ENCODE peak calls at places on chromosomes 1 and 21, in seven cellular contexts. One of them, this sample, is unnamed.

GRCh38 chr1:84504580-84505021 is 1.6 kb upstream of the SPATA1 start:
- DNase-seq in amygdala: no peak
- DNase-seq in head of caudate nucleus: no peak
- DNase-seq in 8988T: no peak
- DNase-seq in GOT3: no peak
- DNase-seq in T-helper 17 cell: no peak
- DNase-seq in T-helper 1 cell: no peak
- DNase-seq in this sample: peak

GRCh38 chr1:214638474-214638807 is 35.4 kb downstream of the CENPF start:
- DNase-seq in amygdala: no peak
- DNase-seq in head of caudate nucleus: no peak
- DNase-seq in 8988T: no peak
- DNase-seq in GOT3: no peak
- DNase-seq in T-helper 17 cell: no peak
- DNase-seq in T-helper 1 cell: no peak
- DNase-seq in this sample: no peak

GRCh38 chr1:162195567-162195966 is 126.1 kb downstream of the NOS1AP start:
- DNase-seq in amygdala: no peak
- DNase-seq in head of caudate nucleus: no peak
- DNase-seq in 8988T: no peak
- DNase-seq in GOT3: no peak
- DNase-seq in T-helper 17 cell: no peak
- DNase-seq in T-helper 1 cell: no peak
- DNase-seq in this sample: no peak

GRCh38 chr21:31623664-31624063 is 35.8 kb upstream of the SOD1 start:
- DNase-seq in amygdala: no peak
- DNase-seq in head of caudate nucleus: no peak
- DNase-seq in 8988T: no peak
- DNase-seq in GOT3: no peak
- DNase-seq in T-helper 17 cell: no peak
- DNase-seq in T-helper 1 cell: no peak
- DNase-seq in this sample: no peak

GRCh38 chr1:12052008-12052573 is 11.0 kb upstream of the TNFRSF8 start:
- DNase-seq in amygdala: no peak
- DNase-seq in head of caudate nucleus: no peak
- DNase-seq in 8988T: no peak
- DNase-seq in GOT3: peak
- DNase-seq in T-helper 17 cell: no peak
- DNase-seq in T-helper 1 cell: no peak
- DNase-seq in this sample: peak

GRCh38 chr1:234584431-234584805 is 25.6 kb downstream of the IRF2BP2 start:
- DNase-seq in amygdala: no peak
- DNase-seq in head of caudate nucleus: no peak
- DNase-seq in 8988T: no peak
- DNase-seq in GOT3: no peak
- DNase-seq in T-helper 17 cell: no peak
- DNase-seq in T-helper 1 cell: no peak
- DNase-seq in this sample: no peak

GRCh38 chr1:152107984-152108898 is 7.0 kb downstream of the TCHH start:
- DNase-seq in amygdala: no peak
- DNase-seq in head of caudate nucleus: no peak
- DNase-seq in 8988T: no peak
- DNase-seq in GOT3: no peak
- DNase-seq in T-helper 17 cell: no peak
- DNase-seq in T-helper 1 cell: no peak
- DNase-seq in this sample: no peak

GRCh38 chr1:197198333-197198732 is 51.9 kb upstream of the ASPM start:
- DNase-seq in amygdala: no peak
- DNase-seq in head of caudate nucleus: no peak
- DNase-seq in 8988T: no peak
- DNase-seq in GOT3: no peak
- DNase-seq in T-helper 17 cell: no peak
- DNase-seq in T-helper 1 cell: no peak
- DNase-seq in this sample: no peak

GRCh38 chr1:206691604-206692003 is 6.9 kb downstream of the MAPKAPK2 start:
- DNase-seq in amygdala: no peak
- DNase-seq in head of caudate nucleus: no peak
- DNase-seq in 8988T: no peak
- DNase-seq in GOT3: no peak
- DNase-seq in T-helper 17 cell: no peak
- DNase-seq in T-helper 1 cell: no peak
- DNase-seq in this sample: no peak

GRCh38 chr1:168428063-168428731 is 115.6 kb downstream of the XCL2 start:
- DNase-seq in amygdala: no peak
- DNase-seq in head of caudate nucleus: no peak
- DNase-seq in 8988T: no peak
- DNase-seq in GOT3: peak
- DNase-seq in T-helper 17 cell: no peak
- DNase-seq in T-helper 1 cell: no peak
- DNase-seq in this sample: peak

GRCh38 chr1:39398278-39399010 is 93.0 kb upstream of the BMP8A start:
- DNase-seq in amygdala: peak
- DNase-seq in head of caudate nucleus: no peak
- DNase-seq in 8988T: peak
- DNase-seq in GOT3: no peak
- DNase-seq in T-helper 17 cell: no peak
- DNase-seq in T-helper 1 cell: peak
- DNase-seq in this sample: peak

GRCh38 chr1:63843884-63844283 is 70.1 kb downstream of the ROR1 start:
- DNase-seq in amygdala: no peak
- DNase-seq in head of caudate nucleus: no peak
- DNase-seq in 8988T: no peak
- DNase-seq in GOT3: no peak
- DNase-seq in T-helper 17 cell: no peak
- DNase-seq in T-helper 1 cell: no peak
- DNase-seq in this sample: no peak

GRCh38 chr21:38807481-38807880 is 1.8 kb downstream of the ETS2 start:
- DNase-seq in amygdala: no peak
- DNase-seq in head of caudate nucleus: no peak
- DNase-seq in 8988T: no peak
- DNase-seq in GOT3: no peak
- DNase-seq in T-helper 17 cell: no peak
- DNase-seq in T-helper 1 cell: no peak
- DNase-seq in this sample: no peak

GRCh38 chr1:247228133-247228532 is 27.7 kb upstream of the VN1R5 start:
- DNase-seq in amygdala: no peak
- DNase-seq in head of caudate nucleus: no peak
- DNase-seq in 8988T: no peak
- DNase-seq in GOT3: no peak
- DNase-seq in T-helper 17 cell: no peak
- DNase-seq in T-helper 1 cell: no peak
- DNase-seq in this sample: no peak

GRCh38 chr1:235888119-235888643 is 21.5 kb upstream of the LYST start:
- DNase-seq in amygdala: no peak
- DNase-seq in head of caudate nucleus: no peak
- DNase-seq in 8988T: no peak
- DNase-seq in GOT3: no peak
- DNase-seq in T-helper 17 cell: no peak
- DNase-seq in T-helper 1 cell: peak
- DNase-seq in this sample: no peak

GRCh38 chr1:113929750-113930498 is 800 bp downstream of the HIPK1 start:
- DNase-seq in amygdala: peak
- DNase-seq in head of caudate nucleus: peak
- DNase-seq in 8988T: peak
- DNase-seq in GOT3: no peak
- DNase-seq in T-helper 17 cell: peak
- DNase-seq in T-helper 1 cell: peak
- DNase-seq in this sample: peak

GRCh38 chr1:46223472-46223943 is 20.4 kb downstream of the LURAP1 start:
- DNase-seq in amygdala: peak
- DNase-seq in head of caudate nucleus: peak
- DNase-seq in 8988T: no peak
- DNase-seq in GOT3: no peak
- DNase-seq in T-helper 17 cell: no peak
- DNase-seq in T-helper 1 cell: peak
- DNase-seq in this sample: peak

GRCh38 chr1:51673279-51673678 is 56.4 kb downstream of the OSBPL9 start:
- DNase-seq in amygdala: no peak
- DNase-seq in head of caudate nucleus: no peak
- DNase-seq in 8988T: no peak
- DNase-seq in GOT3: no peak
- DNase-seq in T-helper 17 cell: no peak
- DNase-seq in T-helper 1 cell: no peak
- DNase-seq in this sample: no peak

GRCh38 chr1:25802915-25803314 is 2.9 kb downstream of the SELENON start:
- DNase-seq in amygdala: no peak
- DNase-seq in head of caudate nucleus: no peak
- DNase-seq in 8988T: no peak
- DNase-seq in GOT3: no peak
- DNase-seq in T-helper 17 cell: no peak
- DNase-seq in T-helper 1 cell: no peak
- DNase-seq in this sample: no peak

GRCh38 chr1:20290624-20291597 is at the start of gene VWA5B1:
- DNase-seq in amygdala: no peak
- DNase-seq in head of caudate nucleus: no peak
- DNase-seq in 8988T: no peak
- DNase-seq in GOT3: no peak
- DNase-seq in T-helper 17 cell: no peak
- DNase-seq in T-helper 1 cell: no peak
- DNase-seq in this sample: no peak

GRCh38 chr1:3111616-3112021 is 42.6 kb downstream of the PRDM16 start:
- DNase-seq in amygdala: no peak
- DNase-seq in head of caudate nucleus: no peak
- DNase-seq in 8988T: no peak
- DNase-seq in GOT3: no peak
- DNase-seq in T-helper 17 cell: no peak
- DNase-seq in T-helper 1 cell: no peak
- DNase-seq in this sample: no peak

GRCh38 chr1:77279929-77280328 is 1.9 kb upstream of the AK5 start:
- DNase-seq in amygdala: no peak
- DNase-seq in head of caudate nucleus: no peak
- DNase-seq in 8988T: no peak
- DNase-seq in GOT3: no peak
- DNase-seq in T-helper 17 cell: no peak
- DNase-seq in T-helper 1 cell: no peak
- DNase-seq in this sample: no peak

GRCh38 chr1:156021087-156021416 is 301 bp upstream of the SSR2 start:
- DNase-seq in amygdala: no peak
- DNase-seq in head of caudate nucleus: no peak
- DNase-seq in 8988T: no peak
- DNase-seq in GOT3: no peak
- DNase-seq in T-helper 17 cell: no peak
- DNase-seq in T-helper 1 cell: no peak
- DNase-seq in this sample: no peak

GRCh38 chr1:8822383-8823294 is 5.2 kb upstream of the RERE start:
- DNase-seq in amygdala: no peak
- DNase-seq in head of caudate nucleus: no peak
- DNase-seq in 8988T: no peak
- DNase-seq in GOT3: no peak
- DNase-seq in T-helper 17 cell: no peak
- DNase-seq in T-helper 1 cell: no peak
- DNase-seq in this sample: no peak

GRCh38 chr1:109256971-109257681 is 7.8 kb downstream of the CELSR2 start:
- DNase-seq in amygdala: no peak
- DNase-seq in head of caudate nucleus: no peak
- DNase-seq in 8988T: no peak
- DNase-seq in GOT3: no peak
- DNase-seq in T-helper 17 cell: no peak
- DNase-seq in T-helper 1 cell: no peak
- DNase-seq in this sample: no peak

GRCh38 chr1:116553386-116554115 is 17.3 kb downstream of the CD58 start:
- DNase-seq in amygdala: no peak
- DNase-seq in head of caudate nucleus: no peak
- DNase-seq in 8988T: no peak
- DNase-seq in GOT3: no peak
- DNase-seq in T-helper 17 cell: no peak
- DNase-seq in T-helper 1 cell: no peak
- DNase-seq in this sample: no peak

GRCh38 chr1:234727018-234727757 is 117.2 kb upstream of the IRF2BP2 start:
- DNase-seq in amygdala: no peak
- DNase-seq in head of caudate nucleus: no peak
- DNase-seq in 8988T: no peak
- DNase-seq in GOT3: no peak
- DNase-seq in T-helper 17 cell: no peak
- DNase-seq in T-helper 1 cell: no peak
- DNase-seq in this sample: no peak

GRCh38 chr1:111489604-111490003 is 13.8 kb downstream of the ADORA3 start:
- DNase-seq in amygdala: peak
- DNase-seq in head of caudate nucleus: no peak
- DNase-seq in 8988T: no peak
- DNase-seq in GOT3: no peak
- DNase-seq in T-helper 17 cell: no peak
- DNase-seq in T-helper 1 cell: no peak
- DNase-seq in this sample: peak

GRCh38 chr1:30412241-30413110 is 310.9 kb downstream of the MATN1 start:
- DNase-seq in amygdala: no peak
- DNase-seq in head of caudate nucleus: peak
- DNase-seq in 8988T: no peak
- DNase-seq in GOT3: no peak
- DNase-seq in T-helper 17 cell: no peak
- DNase-seq in T-helper 1 cell: no peak
- DNase-seq in this sample: no peak

GRCh38 chr1:53644909-53645689 is 93.9 kb downstream of the GLIS1 start:
- DNase-seq in amygdala: no peak
- DNase-seq in head of caudate nucleus: no peak
- DNase-seq in 8988T: no peak
- DNase-seq in GOT3: no peak
- DNase-seq in T-helper 17 cell: no peak
- DNase-seq in T-helper 1 cell: no peak
- DNase-seq in this sample: no peak

GRCh38 chr1:54475357-54476230 is 69.4 kb upstream of the SSBP3 start:
- DNase-seq in amygdala: peak
- DNase-seq in head of caudate nucleus: no peak
- DNase-seq in 8988T: peak
- DNase-seq in GOT3: no peak
- DNase-seq in T-helper 17 cell: no peak
- DNase-seq in T-helper 1 cell: peak
- DNase-seq in this sample: no peak

GRCh38 chr1:4086085-4086850 is 186.2 kb upstream of the C1orf174 start:
- DNase-seq in amygdala: no peak
- DNase-seq in head of caudate nucleus: no peak
- DNase-seq in 8988T: no peak
- DNase-seq in GOT3: no peak
- DNase-seq in T-helper 17 cell: no peak
- DNase-seq in T-helper 1 cell: no peak
- DNase-seq in this sample: no peak

GRCh38 chr21:35491920-35492678 is 443.0 kb upstream of the RUNX1 start:
- DNase-seq in amygdala: no peak
- DNase-seq in head of caudate nucleus: no peak
- DNase-seq in 8988T: no peak
- DNase-seq in GOT3: no peak
- DNase-seq in T-helper 17 cell: no peak
- DNase-seq in T-helper 1 cell: no peak
- DNase-seq in this sample: peak

GRCh38 chr1:18870325-18870865 is 10.9 kb upstream of the TAS1R2 start:
- DNase-seq in amygdala: no peak
- DNase-seq in head of caudate nucleus: no peak
- DNase-seq in 8988T: no peak
- DNase-seq in GOT3: no peak
- DNase-seq in T-helper 17 cell: no peak
- DNase-seq in T-helper 1 cell: no peak
- DNase-seq in this sample: no peak